ENCODE peak calls at places on chromosomes 6 and 20, in six cellular contexts. F is choroid plexus epithelial cell, R is GM23338, D is neural progenitor cell, V is tibial artery, Z is Caco-2. B is an unnamed sample.

GRCh38 chr20:16393297-16393696 is 180.0 kb downstream of the KIF16B start:
- DNase-seq in R (no peak), D (no peak), Z (no peak), V (no peak), F (no peak), B (no peak)

GRCh38 chr20:38812915-38813573 is 7.5 kb downstream of the PPP1R16B start:
- DNase-seq in R (no peak), V (no peak), F (no peak), D (no peak), Z (no peak), B (no peak)

GRCh38 chr20:2820084-2820895 is 4.1 kb downstream of the TMEM239 start:
- DNase-seq in D (peak), R (peak), Z (no peak), V (no peak), F (peak), B (peak)

GRCh38 chr20:17725094-17725835 is 25.5 kb downstream of the BANF2 start:
- DNase-seq in V (no peak), Z (no peak), F (no peak), D (no peak), R (no peak), B (no peak)

GRCh38 chr6:38413097-38413800 is 226.5 kb downstream of the BTBD9 start:
- DNase-seq in F (no peak), D (no peak), V (no peak), Z (no peak), R (no peak), B (no peak)

GRCh38 chr6:42368156-42368555 is 83.6 kb downstream of the TRERF1 start:
- DNase-seq in V (no peak), D (no peak), F (no peak), R (no peak), Z (no peak), B (no peak)

GRCh38 chr6:45832063-45832462 is 183.6 kb downstream of the CLIC5 start:
- DNase-seq in V (no peak), F (no peak), R (no peak), Z (no peak), D (no peak), B (no peak)

GRCh38 chr20:32512047-32512385 is 73.1 kb downstream of the NOL4L start:
- DNase-seq in D (no peak), F (no peak), V (no peak), Z (no peak), R (no peak), B (no peak)

GRCh38 chr6:81814365-81815109 is 62.1 kb upstream of the TENT5A start:
- DNase-seq in Z (no peak), V (no peak), R (no peak), F (peak), D (no peak), B (no peak)

GRCh38 chr6:87029711-87030314 is 65.1 kb downstream of the CGA start:
- DNase-seq in Z (no peak), F (peak), V (no peak), D (peak), R (peak), B (no peak)

GRCh38 chr20:50475879-50476292 is 34.3 kb upstream of the PTPN1 start:
- DNase-seq in F (peak), V (no peak), R (no peak), D (no peak), Z (peak), B (no peak)

GRCh38 chr6:158648682-158649131 is 1.1 kb upstream of the SYTL3 start:
- DNase-seq in D (no peak), F (peak), Z (no peak), V (peak), R (no peak), B (no peak)

GRCh38 chr6:39347906-39348585 is 25.5 kb upstream of the KCNK16 start:
- DNase-seq in F (peak), R (peak), D (peak), V (peak), Z (peak), B (peak)

GRCh38 chr6:30334077-30334476 is 7.3 kb downstream of the TRIM39 start:
- DNase-seq in D (no peak), V (no peak), R (no peak), Z (no peak), F (no peak), B (no peak)

GRCh38 chr20:47972916-47973309 is 187.6 kb upstream of the SULF2 start:
- DNase-seq in F (no peak), V (no peak), D (no peak), R (no peak), Z (peak), B (no peak)

GRCh38 chr6:66740346-66740745 is 1033.3 kb upstream of the EYS start:
- DNase-seq in V (no peak), Z (no peak), F (no peak), D (no peak), R (no peak), B (no peak)

GRCh38 chr20:15609956-15610355 is 963.3 kb downstream of the KIF16B start:
- DNase-seq in D (no peak), Z (no peak), R (no peak), F (no peak), V (no peak), B (no peak)

GRCh38 chr20:50572922-50573777 is 63.0 kb downstream of the PTPN1 start:
- DNase-seq in V (peak), Z (no peak), R (no peak), D (no peak), F (peak), B (no peak)

GRCh38 chr6:18585032-18585573 is 198.0 kb downstream of the RNF144B start:
- DNase-seq in F (peak), R (no peak), V (no peak), D (no peak), Z (no peak), B (no peak)

GRCh38 chr20:2521369-2522305 is 12.9 kb upstream of the ZNF343 start:
- DNase-seq in F (peak), Z (no peak), R (peak), D (peak), V (no peak), B (no peak)

GRCh38 chr20:41299899-41300298 is 17.6 kb downstream of the ZHX3 start:
- DNase-seq in R (no peak), D (no peak), F (peak), Z (no peak), V (no peak), B (no peak)

GRCh38 chr6:37321101-37321500 is 32.7 kb upstream of the RNF8 start:
- DNase-seq in R (no peak), D (no peak), F (no peak), Z (no peak), V (no peak), B (no peak)

GRCh38 chr20:37518606-37519507 is 2.2 kb upstream of the NNAT start:
- DNase-seq in Z (peak), V (no peak), F (peak), D (peak), R (no peak), B (no peak)

GRCh38 chr6:127554435-127555006 is 22.5 kb upstream of the C6orf58 start:
- DNase-seq in F (peak), D (peak), R (peak), V (no peak), Z (no peak), B (no peak)

GRCh38 chr20:35663516-35663812 is 1.2 kb downstream of the CPNE1 start:
- DNase-seq in R (no peak), Z (no peak), D (no peak), V (no peak), F (no peak), B (no peak)

GRCh38 chr6:166830185-166830890 is 126.0 kb downstream of the RNASET2 start:
- DNase-seq in F (no peak), Z (no peak), R (no peak), D (no peak), V (no peak), B (no peak)

GRCh38 chr20:33169176-33169794 is 1.3 kb downstream of the BPIFA2 start:
- DNase-seq in F (peak), Z (peak), D (peak), V (no peak), R (peak), B (no peak)

GRCh38 chr6:21595265-21595950 is 1.9 kb downstream of the SOX4 start:
- DNase-seq in V (peak), F (peak), Z (no peak), D (peak), R (no peak), B (no peak)

GRCh38 chr20:2172305-2173175 is 70.9 kb downstream of the STK35 start:
- DNase-seq in D (peak), R (peak), Z (peak), F (peak), V (peak), B (peak)

GRCh38 chr20:62953167-62953838 is 794 bp downstream of the SLC17A9 start:
- DNase-seq in D (no peak), R (no peak), Z (no peak), V (no peak), F (no peak), B (no peak)

GRCh38 chr6:30915591-30915946 is 1.5 kb downstream of the VARS2 start:
- DNase-seq in R (peak), D (peak), V (no peak), F (peak), Z (no peak), B (no peak)

GRCh38 chr6:107459283-107460073 is at the start of gene PDSS2:
- DNase-seq in Z (peak), V (peak), R (peak), F (peak), D (peak), B (peak)

GRCh38 chr6:107466062-107466461 is 6.7 kb upstream of the PDSS2 start:
- DNase-seq in Z (no peak), D (no peak), R (peak), V (no peak), F (no peak), B (no peak)

GRCh38 chr6:107458687-107459282 is 579 bp downstream of the PDSS2 start:
- DNase-seq in D (no peak), F (peak), Z (peak), V (no peak), R (peak), B (no peak)

GRCh38 chr6:107460074-107460631 is 789 bp upstream of the PDSS2 start:
- DNase-seq in D (no peak), V (no peak), R (peak), F (no peak), Z (no peak), B (no peak)
- TF ChIP-seq CTCF in D (no peak), V (no peak), R (no peak), F (no peak), Z (no peak), B (no peak)

DNA sequence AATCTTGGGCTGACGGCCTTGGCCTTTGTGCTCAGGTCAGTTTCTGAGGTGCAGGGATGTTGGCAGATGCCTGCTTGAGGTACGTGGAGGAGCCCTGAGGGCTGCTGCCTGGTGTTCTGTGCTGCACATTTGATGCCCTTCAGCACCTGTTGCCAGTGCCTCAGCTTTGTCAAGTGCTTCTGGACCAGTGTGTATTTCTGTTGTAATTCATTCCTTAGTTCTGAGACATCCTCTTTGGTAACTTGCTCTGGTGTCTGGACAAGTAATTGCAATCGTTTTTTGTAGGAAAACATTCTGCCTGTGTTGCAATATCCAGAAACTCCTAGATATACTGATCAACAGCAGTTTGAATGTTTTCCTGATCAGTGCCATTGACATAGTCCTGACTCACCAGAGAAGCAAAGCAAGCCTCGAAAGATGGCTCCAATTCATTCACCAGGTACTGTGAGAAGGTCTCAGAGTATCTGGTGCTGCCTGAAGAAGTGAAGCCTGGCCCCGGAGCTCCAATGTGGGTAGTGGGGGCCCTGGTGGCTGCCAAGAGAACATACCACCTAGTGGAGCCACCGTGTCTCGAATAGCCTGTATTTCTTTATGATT is 26.7 kb downstream of the ZNF337 start:
- DNase-seq in R (peak), V (no peak), D (peak), Z (no peak), F (peak), B (no peak)
- TF ChIP-seq CTCF in R (peak), V (no peak), D (peak), Z (peak), F (peak), B (no peak)

DNA sequence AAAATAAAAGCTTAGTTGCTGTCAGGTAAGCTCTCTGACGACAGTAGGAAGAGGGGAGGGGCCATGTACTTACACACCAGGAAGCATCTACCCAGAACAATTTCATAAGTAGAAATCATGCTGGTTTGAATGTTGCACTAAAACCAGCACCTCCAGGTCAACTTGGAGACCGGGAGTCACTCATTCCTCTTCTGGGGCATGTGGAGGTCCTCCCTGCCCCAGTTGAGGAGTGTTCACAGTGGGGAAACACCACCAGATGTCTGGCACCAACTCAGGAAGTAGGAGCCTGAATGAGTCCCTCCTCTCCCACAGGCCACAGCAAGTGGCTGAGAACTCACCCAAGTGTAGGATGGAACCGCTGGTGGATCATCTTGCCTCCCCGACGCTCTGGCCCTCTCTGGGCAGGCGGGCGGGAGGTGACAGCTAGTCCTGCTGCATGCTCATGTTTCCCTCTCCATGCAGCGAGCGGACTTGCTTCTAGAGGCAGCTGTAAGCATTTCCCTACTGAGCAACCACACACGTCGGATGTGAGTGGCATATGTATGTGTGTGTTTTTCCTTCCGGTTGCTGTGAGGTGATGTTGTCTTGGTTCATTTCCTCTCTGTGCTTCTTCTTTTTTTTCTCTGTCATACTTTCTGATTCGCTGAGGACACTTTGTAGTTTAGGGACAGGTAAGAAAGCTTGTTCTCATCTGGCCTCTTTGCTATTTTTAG is 149.5 kb upstream of the NEDD9 start:
- DNase-seq in R (no peak), F (no peak), V (no peak), Z (no peak), D (no peak), B (no peak)
- TF ChIP-seq CTCF in R (no peak), F (no peak), V (no peak), Z (no peak), D (no peak), B (no peak)

DNA sequence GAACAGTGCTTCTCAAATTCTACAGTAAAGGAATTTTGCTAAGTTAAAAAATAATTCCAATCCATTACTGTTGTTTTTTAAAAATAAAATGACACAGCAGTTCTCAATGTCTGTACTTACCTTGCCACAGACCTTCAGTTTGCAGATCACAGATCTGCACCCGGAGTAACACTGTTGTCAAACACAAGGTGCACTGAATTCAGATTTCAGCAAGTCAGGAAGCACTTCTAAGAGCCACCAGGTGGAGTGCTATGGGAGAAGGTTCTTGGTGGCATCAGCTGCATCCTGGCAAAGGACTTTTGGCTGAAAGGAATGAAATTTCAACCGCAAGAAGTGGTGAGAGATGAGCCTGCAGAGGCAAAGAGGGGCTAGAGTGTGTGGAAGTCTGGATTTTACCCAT is 17.4 kb downstream of the RSPH4A start:
- DNase-seq in Z (no peak), R (peak), D (peak), V (no peak), F (peak), B (no peak)
- TF ChIP-seq CTCF in Z (peak), R (peak), D (peak), V (no peak), F (peak), B (no peak)

GRCh38 chr6:156752666-156753301 is 24.4 kb upstream of the ARID1B start:
- DNase-seq in V (no peak), F (no peak), D (no peak), Z (no peak), R (peak), B (no peak)
- TF ChIP-seq CTCF in V (no peak), F (peak), D (peak), Z (peak), R (peak), B (no peak)

DNA sequence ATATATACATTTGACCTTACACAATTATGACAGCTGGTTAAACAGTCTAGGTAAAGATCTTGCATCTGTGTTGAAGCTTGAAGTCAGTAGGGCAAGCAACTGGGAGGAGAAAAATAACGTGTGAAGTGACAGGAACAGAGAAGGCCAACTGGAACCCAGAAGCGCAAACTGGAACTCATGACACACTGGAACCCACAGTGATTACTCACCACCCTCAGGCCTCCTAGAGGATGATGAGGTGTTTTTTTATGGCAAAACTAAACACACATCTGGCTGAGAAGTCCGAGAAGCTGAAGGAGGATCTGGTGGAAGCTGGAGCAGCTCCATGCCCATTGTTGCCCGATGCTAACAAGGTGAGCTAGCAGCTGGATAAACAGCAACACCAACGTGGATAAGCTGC is 108.1 kb downstream of the TMEM200A start:
- DNase-seq in F (peak), R (no peak), V (no peak), D (no peak), Z (no peak), B (no peak)
- TF ChIP-seq CTCF in F (peak), R (no peak), V (no peak), D (no peak), Z (no peak), B (no peak)

GRCh38 chr20:58853466-58853865 is 950 bp downstream of the GNAS start:
- DNase-seq in V (no peak), R (no peak), F (no peak), Z (peak), D (no peak), B (no peak)

GRCh38 chr20:58854638-58855471 is 2.3 kb downstream of the GNAS start:
- DNase-seq in V (no peak), F (no peak), Z (peak), D (peak), R (peak), B (no peak)

GRCh38 chr20:58852559-58853271 is at the start of gene GNAS:
- DNase-seq in Z (peak), V (no peak), D (peak), F (peak), R (peak), B (no peak)

GRCh38 chr20:58853976-58854637 is 1.6 kb downstream of the GNAS start:
- DNase-seq in D (peak), V (no peak), F (no peak), R (no peak), Z (peak), B (no peak)

GRCh38 chr20:58855506-58856314 is 3.2 kb downstream of the GNAS start:
- DNase-seq in Z (peak), F (no peak), D (no peak), V (no peak), R (no peak), B (no peak)
- TF ChIP-seq CTCF in Z (no peak), F (no peak), D (no peak), V (no peak), R (no peak), B (no peak)

GRCh38 chr20:58150772-58151171 is 77.7 kb downstream of the ANKRD60 start:
- DNase-seq in D (peak), F (no peak), V (no peak), Z (no peak), R (peak), B (no peak)

GRCh38 chr20:58153121-58153520 is 75.3 kb downstream of the ANKRD60 start:
- DNase-seq in V (no peak), D (no peak), F (no peak), Z (no peak), R (no peak), B (no peak)

GRCh38 chr20:58160451-58161051 is 67.9 kb downstream of the ANKRD60 start:
- DNase-seq in D (peak), F (peak), R (no peak), V (no peak), Z (no peak), B (no peak)

GRCh38 chr20:58154106-58154505 is 74.3 kb downstream of the ANKRD60 start:
- DNase-seq in Z (no peak), D (no peak), F (no peak), R (no peak), V (no peak), B (no peak)

GRCh38 chr20:58155148-58155925 is 73.1 kb downstream of the ANKRD60 start:
- DNase-seq in R (no peak), D (no peak), V (no peak), F (no peak), Z (no peak), B (no peak)
- TF ChIP-seq CTCF in R (peak), D (peak), V (no peak), F (no peak), Z (no peak), B (no peak)

DNA sequence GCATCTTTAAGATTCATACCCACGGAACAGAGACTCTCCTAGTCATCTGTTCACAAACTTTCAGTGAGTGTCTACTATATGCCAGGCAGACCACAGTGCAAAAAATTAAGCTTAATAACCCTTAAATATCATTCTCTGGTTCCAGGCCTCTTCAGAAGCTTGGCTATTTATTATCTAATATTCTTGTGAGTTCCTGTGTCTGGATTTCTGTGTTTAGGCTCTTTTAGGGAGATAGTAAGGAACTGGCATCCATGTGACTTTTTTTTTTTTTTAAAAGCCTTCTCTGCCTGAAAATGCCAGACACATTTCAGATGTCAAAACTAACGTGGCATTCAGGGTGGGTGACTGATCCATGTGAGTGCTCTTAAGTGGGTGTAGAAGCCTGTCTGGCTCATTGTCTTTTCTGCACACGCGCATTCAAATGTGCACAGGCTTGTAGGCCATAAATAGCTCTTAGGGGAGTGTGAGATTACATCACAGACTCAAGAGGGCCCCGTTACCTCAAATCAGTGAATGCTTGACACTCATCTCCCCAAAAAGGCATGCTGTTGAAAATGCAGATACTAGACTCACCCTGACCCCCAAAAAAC is 141.9 kb downstream of the GMPR start:
- DNase-seq in V (no peak), D (no peak), F (no peak), R (no peak), Z (no peak), B (no peak)
- TF ChIP-seq CTCF in V (no peak), D (no peak), F (no peak), R (no peak), Z (no peak), B (no peak)

B was measured in mesothelial cell of epicardium.